ENCODE peak calls at places on chromosomes 2 and 18, in seven cellular contexts. V, M, I, X, U, S and L are unnamed samples.

GRCh38 chr2:220072669-220073235 is 445.3 kb downstream of the SLC4A3 start:
- DNase-seq in X (no peak), M (no peak), U (no peak), I (no peak), S (no peak), V (no peak), L (no peak)

GRCh38 chr18:79348066-79348465 is 47.7 kb upstream of the NFATC1 start:
- DNase-seq in S (no peak), U (no peak), X (no peak), V (no peak), M (peak; percentile 43), I (no peak), L (no peak)

GRCh38 chr2:40178971-40179370 is 272.9 kb downstream of the SLC8A1 start:
- DNase-seq in X (no peak), I (no peak), S (no peak), U (no peak), M (peak; percentile 19), V (no peak), L (no peak)

GRCh38 chr2:219331560-219332213 is 857 bp downstream of the RESP18 start:
- DNase-seq in I (no peak), M (peak; percentile 26), U (peak; percentile 35), S (no peak), V (no peak), X (no peak), L (no peak)

GRCh38 chr2:222052934-222053367 is 245.8 kb downstream of the PAX3 start:
- DNase-seq in U (no peak), V (no peak), I (no peak), S (no peak), M (no peak), X (no peak), L (no peak)

GRCh38 chr2:181738483-181739015 is 58.2 kb upstream of the NEUROD1 start:
- DNase-seq in S (no peak), U (no peak), V (no peak), X (no peak), I (no peak), M (no peak), L (no peak)

GRCh38 chr2:221051162-221051561 is 520.9 kb downstream of the EPHA4 start:
- DNase-seq in V (no peak), X (no peak), I (peak; percentile 57), S (no peak), M (no peak), U (no peak), L (no peak)

GRCh38 chr2:60555066-60555793 is 1.8 kb upstream of the BCL11A start:
- DNase-seq in I (no peak), U (peak; percentile 34), M (peak; percentile 67), X (no peak), S (no peak), V (peak; percentile 61), L (peak; percentile 72)

GRCh38 chr2:158935617-158936016 is 32.8 kb upstream of the TANC1 start:
- DNase-seq in V (no peak), S (peak; percentile 30), U (no peak), M (no peak), X (no peak), I (peak; percentile 17), L (no peak)

GRCh38 chr2:68931149-68931711 is 21.5 kb downstream of the GKN2 start:
- DNase-seq in V (no peak), X (no peak), S (no peak), I (peak; percentile 57), M (no peak), U (no peak), L (no peak)
- TF ChIP-seq CTCF in V (no peak), X (no peak), S (no peak), I (no peak), M (no peak), U (no peak), L (no peak)

DNA sequence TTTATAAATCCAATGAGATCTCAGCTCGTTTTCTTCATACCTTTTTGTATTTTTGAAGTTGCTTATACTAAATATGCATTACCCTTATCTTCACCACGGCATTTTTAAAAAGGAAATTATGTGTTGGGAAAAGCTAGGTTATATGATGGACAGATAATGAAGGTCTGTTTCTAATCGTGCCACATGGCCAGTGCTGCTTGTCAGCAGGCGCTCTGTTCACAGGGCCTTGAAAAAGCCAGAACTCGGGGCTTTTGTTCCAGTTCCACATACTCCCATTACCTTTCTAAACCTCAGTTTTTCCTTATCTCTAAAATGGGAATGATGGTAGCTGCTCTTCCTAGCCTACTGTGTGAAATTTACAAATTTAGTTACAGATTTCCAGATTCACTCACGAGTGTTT is 42.0 kb downstream of the EPAS1 start:
- DNase-seq in M (no peak), S (no peak), U (no peak), I (no peak), X (no peak), V (no peak), L (no peak)
- H3K4me1 ChIP-seq in M (peaks cover 38% of the 10 kb centered on the region), S (peaks cover 12% of the 10 kb centered on the region), U (peaks cover 42% of the 10 kb centered on the region), I (peaks cover 93% of the 10 kb centered on the region), X (peaks cover 44% of the 10 kb centered on the region), V (peaks cover 83% of the 10 kb centered on the region), L (peaks cover 65% of the 10 kb centered on the region)

GRCh38 chr2:86185517-86186212 is 9.6 kb downstream of the IMMT start:
- DNase-seq in S (no peak), U (no peak), M (no peak), I (no peak), X (no peak), V (no peak), L (no peak)

GRCh38 chr2:86189782-86190416 is 5.4 kb downstream of the IMMT start:
- DNase-seq in M (no peak), S (no peak), X (no peak), U (no peak), V (no peak), I (no peak), L (no peak)

GRCh38 chr2:86186431-86186830 is 8.8 kb downstream of the IMMT start:
- DNase-seq in M (no peak), X (no peak), U (no peak), I (no peak), V (no peak), S (no peak), L (no peak)
- H3K27ac ChIP-seq in M (no peak overlapping the region), X (no peak overlapping the region), U (no peak overlapping the region), I (peak overlapping the region; percentile 20), V (no peak overlapping the region), S (no peak overlapping the region), L (no peak overlapping the region)

DNA sequence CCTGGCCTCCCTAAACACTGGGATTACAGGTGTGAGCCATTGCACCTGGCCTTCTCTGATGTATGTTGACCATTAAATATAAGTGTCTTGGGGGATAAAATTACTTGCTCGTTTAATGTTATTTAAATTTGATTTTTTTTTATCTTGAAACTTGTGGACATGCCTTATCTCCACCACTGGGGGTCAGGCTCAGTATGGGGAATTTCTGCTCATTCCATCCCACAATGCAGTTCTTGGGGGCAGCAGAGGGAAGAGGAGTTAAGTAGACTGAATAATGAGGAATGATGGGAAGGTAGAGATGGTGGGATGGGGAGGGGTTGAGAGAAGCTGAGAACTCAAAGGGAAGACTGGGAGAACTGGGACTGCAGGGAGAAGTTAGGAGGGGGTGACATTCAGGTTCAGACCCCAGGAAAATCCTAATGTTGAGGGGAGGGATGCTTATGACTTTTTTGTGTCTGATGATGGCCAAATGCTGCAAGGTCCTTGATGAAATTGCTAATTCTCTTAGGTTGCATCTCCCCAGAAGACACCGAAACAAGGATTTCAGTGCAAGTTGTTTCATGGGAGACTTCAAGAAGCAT is 174.2 kb downstream of the MIB1 start:
- DNase-seq in S (no peak), I (peak; percentile 66), U (no peak), M (peak; percentile 61), V (no peak), X (no peak), L (no peak)
- TF ChIP-seq CTCF in S (peak; percentile 72), I (peak; percentile 32), U (no peak), M (peak; percentile 74), V (peak; percentile 14), X (peak; percentile 74), L (no peak)

DNA sequence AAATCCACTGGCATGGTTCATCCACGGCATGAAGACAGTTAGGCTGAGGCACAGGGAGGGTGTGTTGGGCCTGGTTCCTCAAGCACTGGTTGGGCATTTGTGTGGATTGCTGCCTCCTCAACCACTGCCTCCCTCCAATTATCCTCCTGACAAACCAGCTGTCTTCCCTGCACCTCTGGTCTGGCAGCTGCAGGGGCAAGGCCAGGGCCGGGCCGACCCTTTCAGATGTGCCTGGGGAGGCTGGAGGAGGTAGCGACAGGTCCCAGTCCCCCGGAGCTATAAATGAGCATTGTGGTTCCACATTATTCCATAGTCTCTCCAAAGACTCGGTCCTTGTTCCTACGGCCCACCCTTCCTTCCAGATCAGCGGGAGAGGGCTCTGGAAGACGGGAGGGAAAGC is 86.2 kb downstream of the MBP start:
- DNase-seq in I (no peak), M (no peak), U (no peak), S (no peak), X (no peak), V (no peak), L (no peak)
- H3K4me1 ChIP-seq in I (peaks cover 6% of the 10 kb centered on the region), M (no peaks in the 10 kb centered on the region), U (no peaks in the 10 kb centered on the region), S (peaks cover 18% of the 10 kb centered on the region), X (peaks cover 8% of the 10 kb centered on the region), V (no peaks in the 10 kb centered on the region), L (no peaks in the 10 kb centered on the region)

GRCh38 chr2:99926986-99927385 is 215.4 kb downstream of the AFF3 start:
- DNase-seq in V (no peak), I (peak; percentile 50), M (peak; percentile 65), U (no peak), X (no peak), S (peak; percentile 67), L (no peak)
- H3K27ac ChIP-seq in V (no peak overlapping the region), I (no peak overlapping the region), M (no peak overlapping the region), U (no peak overlapping the region), X (no peak overlapping the region), S (no peak overlapping the region), L (no peak overlapping the region)